ENCODE peak calls at places on chromosomes 7 and 10, in six cellular contexts. One of them, this sample, is unnamed.

GRCh38 chr10:125882596-125882995 is 1.5 kb upstream of the DHX32 start:
- DNase-seq in psoas muscle: no peak
- DNase-seq in AG04450: no peak
- DNase-seq in uterus: no peak
- DNase-seq in SK-N-SH: no peak
- DNase-seq in CD8-positive, alpha-beta T cell: no peak
- DNase-seq in this sample: no peak

GRCh38 chr10:50373821-50374501 is 122.6 kb upstream of the ASAH2 start:
- DNase-seq in uterus: no peak
- DNase-seq in AG04450: no peak
- DNase-seq in SK-N-SH: no peak
- DNase-seq in CD8-positive, alpha-beta T cell: no peak
- DNase-seq in psoas muscle: no peak
- DNase-seq in this sample: no peak

GRCh38 chr7:152180587-152180986 is 155.1 kb downstream of the GALNT11 start:
- DNase-seq in CD8-positive, alpha-beta T cell: no peak
- DNase-seq in uterus: no peak
- DNase-seq in psoas muscle: no peak
- DNase-seq in SK-N-SH: no peak
- DNase-seq in AG04450: no peak
- DNase-seq in this sample: no peak

GRCh38 chr7:11082552-11083213 is 109.0 kb downstream of the PHF14 start:
- DNase-seq in psoas muscle: no peak
- DNase-seq in CD8-positive, alpha-beta T cell: no peak
- DNase-seq in AG04450: no peak
- DNase-seq in uterus: no peak
- DNase-seq in SK-N-SH: no peak
- DNase-seq in this sample: no peak

GRCh38 chr10:117370205-117370604 is 5.0 kb downstream of the PDZD8 start:
- DNase-seq in SK-N-SH: no peak
- DNase-seq in uterus: no peak
- DNase-seq in psoas muscle: no peak
- DNase-seq in AG04450: no peak
- DNase-seq in CD8-positive, alpha-beta T cell: no peak
- DNase-seq in this sample: no peak

GRCh38 chr10:111953949-111954348 is 229.6 kb downstream of the GPAM start:
- DNase-seq in AG04450: no peak
- DNase-seq in SK-N-SH: no peak
- DNase-seq in psoas muscle: no peak
- DNase-seq in CD8-positive, alpha-beta T cell: no peak
- DNase-seq in uterus: no peak
- DNase-seq in this sample: no peak

GRCh38 chr10:62911210-62911963 is 95.2 kb upstream of the EGR2 start:
- DNase-seq in CD8-positive, alpha-beta T cell: no peak
- DNase-seq in AG04450: no peak
- DNase-seq in SK-N-SH: no peak
- DNase-seq in uterus: no peak
- DNase-seq in psoas muscle: no peak
- DNase-seq in this sample: no peak

GRCh38 chr7:137948845-137949330 is 53.0 kb downstream of the CREB3L2 start:
- DNase-seq in CD8-positive, alpha-beta T cell: no peak
- DNase-seq in psoas muscle: no peak
- DNase-seq in SK-N-SH: no peak
- DNase-seq in uterus: no peak
- DNase-seq in AG04450: no peak
- DNase-seq in this sample: no peak

GRCh38 chr10:31602541-31603244 is 283.7 kb downstream of the ZEB1 start:
- DNase-seq in AG04450: no peak
- DNase-seq in SK-N-SH: peak; percentile 70
- DNase-seq in uterus: peak; percentile 90
- DNase-seq in psoas muscle: peak; percentile 95
- DNase-seq in CD8-positive, alpha-beta T cell: no peak
- DNase-seq in this sample: no peak

GRCh38 chr10:110013615-110014293 is 6.0 kb downstream of the ADD3 start:
- DNase-seq in AG04450: no peak
- DNase-seq in uterus: no peak
- DNase-seq in SK-N-SH: no peak
- DNase-seq in psoas muscle: no peak
- DNase-seq in CD8-positive, alpha-beta T cell: peak; percentile 34
- DNase-seq in this sample: peak; percentile 29

GRCh38 chr10:94889123-94889522 is 49.3 kb upstream of the CYP2C9 start:
- DNase-seq in SK-N-SH: no peak
- DNase-seq in uterus: no peak
- DNase-seq in CD8-positive, alpha-beta T cell: no peak
- DNase-seq in AG04450: no peak
- DNase-seq in psoas muscle: no peak
- DNase-seq in this sample: no peak

GRCh38 chr7:155437836-155438235 is 20.1 kb upstream of the EN2 start:
- DNase-seq in uterus: no peak
- DNase-seq in psoas muscle: no peak
- DNase-seq in SK-N-SH: no peak
- DNase-seq in AG04450: no peak
- DNase-seq in CD8-positive, alpha-beta T cell: no peak
- DNase-seq in this sample: no peak

GRCh38 chr7:36606442-36607205 is 117.7 kb downstream of the AOAH start:
- DNase-seq in SK-N-SH: peak; percentile 60
- DNase-seq in uterus: no peak
- DNase-seq in psoas muscle: no peak
- DNase-seq in AG04450: no peak
- DNase-seq in CD8-positive, alpha-beta T cell: no peak
- DNase-seq in this sample: no peak

GRCh38 chr10:6114758-6115410 is 26.1 kb downstream of the RBM17 start:
- DNase-seq in uterus: no peak
- DNase-seq in SK-N-SH: no peak
- DNase-seq in CD8-positive, alpha-beta T cell: no peak
- DNase-seq in AG04450: no peak
- DNase-seq in psoas muscle: peak; percentile 54
- DNase-seq in this sample: no peak

GRCh38 chr7:43076189-43076605 is 36.2 kb upstream of the HECW1 start:
- DNase-seq in CD8-positive, alpha-beta T cell: no peak
- DNase-seq in AG04450: no peak
- DNase-seq in SK-N-SH: no peak
- DNase-seq in uterus: no peak
- DNase-seq in psoas muscle: no peak
- DNase-seq in this sample: peak; percentile 0

GRCh38 chr10:86247588-86247987 is 119.0 kb downstream of the GRID1 start:
- DNase-seq in AG04450: no peak
- DNase-seq in psoas muscle: no peak
- DNase-seq in uterus: no peak
- DNase-seq in CD8-positive, alpha-beta T cell: no peak
- DNase-seq in SK-N-SH: no peak
- DNase-seq in this sample: no peak

GRCh38 chr10:30701471-30702173 is 72.1 kb upstream of the LYZL2 start:
- DNase-seq in AG04450: no peak
- DNase-seq in CD8-positive, alpha-beta T cell: peak; percentile 71
- DNase-seq in psoas muscle: no peak
- DNase-seq in uterus: peak; percentile 24
- DNase-seq in SK-N-SH: peak; percentile 48
- DNase-seq in this sample: peak; percentile 18

GRCh38 chr7:82032899-82033298 is 263.1 kb upstream of the HGF start:
- DNase-seq in SK-N-SH: no peak
- DNase-seq in uterus: no peak
- DNase-seq in psoas muscle: no peak
- DNase-seq in CD8-positive, alpha-beta T cell: no peak
- DNase-seq in AG04450: no peak
- DNase-seq in this sample: no peak

GRCh38 chr10:72009430-72010081 is 45.4 kb downstream of the CHST3 start:
- DNase-seq in CD8-positive, alpha-beta T cell: no peak
- DNase-seq in uterus: peak; percentile 97
- DNase-seq in AG04450: peak; percentile 85
- DNase-seq in SK-N-SH: peak; percentile 84
- DNase-seq in psoas muscle: peak; percentile 96
- DNase-seq in this sample: no peak

GRCh38 chr7:10412426-10413019 is 561.1 kb upstream of the PHF14 start:
- DNase-seq in SK-N-SH: peak; percentile 44
- DNase-seq in CD8-positive, alpha-beta T cell: no peak
- DNase-seq in uterus: no peak
- DNase-seq in AG04450: no peak
- DNase-seq in psoas muscle: no peak
- DNase-seq in this sample: no peak

GRCh38 chr7:36048902-36049240 is 104.2 kb upstream of the EEPD1 start:
- DNase-seq in psoas muscle: no peak
- DNase-seq in SK-N-SH: no peak
- DNase-seq in uterus: no peak
- DNase-seq in AG04450: no peak
- DNase-seq in CD8-positive, alpha-beta T cell: no peak
- DNase-seq in this sample: no peak

GRCh38 chr10:65265451-65265954 is 1660.3 kb upstream of the LRRTM3 start:
- DNase-seq in CD8-positive, alpha-beta T cell: no peak
- DNase-seq in SK-N-SH: no peak
- DNase-seq in psoas muscle: no peak
- DNase-seq in AG04450: no peak
- DNase-seq in uterus: no peak
- DNase-seq in this sample: no peak

GRCh38 chr7:98254516-98254915 is 2.5 kb upstream of the TECPR1 start:
- DNase-seq in psoas muscle: no peak
- DNase-seq in AG04450: no peak
- DNase-seq in CD8-positive, alpha-beta T cell: no peak
- DNase-seq in uterus: no peak
- DNase-seq in SK-N-SH: no peak
- DNase-seq in this sample: no peak

DNA sequence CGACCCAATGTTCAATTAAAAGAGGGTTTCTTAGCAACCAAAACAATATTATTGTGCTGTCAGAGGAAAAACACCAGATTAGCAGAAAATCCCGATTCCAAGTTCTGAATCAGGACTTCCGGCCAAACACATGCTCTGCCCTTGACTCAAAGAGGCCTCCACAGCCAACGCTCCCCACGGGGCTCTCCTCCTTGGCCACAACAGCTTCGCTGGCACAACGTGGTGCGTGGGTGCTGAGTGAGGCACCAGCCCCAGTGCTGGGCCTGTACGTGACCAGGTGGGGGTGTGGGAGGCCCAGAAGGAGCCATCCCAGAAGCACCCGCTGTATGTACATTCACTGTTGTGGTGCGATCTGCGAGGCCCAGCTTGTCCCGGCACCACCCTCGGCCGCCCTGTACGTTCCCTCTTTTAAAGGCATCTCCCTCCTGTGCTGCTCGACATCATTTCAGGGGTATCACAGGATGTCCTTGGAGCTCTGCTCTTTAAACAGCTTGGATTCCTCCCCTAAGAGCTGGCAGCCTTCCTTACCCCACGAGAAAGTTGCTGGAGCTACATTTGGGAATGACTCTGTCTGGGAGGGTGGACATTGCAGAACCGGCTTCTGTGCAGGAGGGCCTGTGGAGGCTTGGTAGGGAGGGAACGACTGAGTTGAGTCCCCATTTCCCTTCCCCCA is 736.2 kb downstream of the PARD3 start:
- DNase-seq in CD8-positive, alpha-beta T cell: no peak
- DNase-seq in AG04450: no peak
- DNase-seq in uterus: peak; percentile 68
- DNase-seq in SK-N-SH: no peak
- DNase-seq in psoas muscle: peak; percentile 64
- DNase-seq in this sample: no peak
- H3K27ac ChIP-seq in CD8-positive, alpha-beta T cell: no peak overlapping the region
- H3K27ac ChIP-seq in AG04450: no peak overlapping the region
- H3K27ac ChIP-seq in uterus: peak overlapping the region; percentile 21
- H3K27ac ChIP-seq in SK-N-SH: no peak overlapping the region
- H3K27ac ChIP-seq in psoas muscle: peak overlapping the region; percentile 36
- H3K27ac ChIP-seq in this sample: no peak overlapping the region

DNA sequence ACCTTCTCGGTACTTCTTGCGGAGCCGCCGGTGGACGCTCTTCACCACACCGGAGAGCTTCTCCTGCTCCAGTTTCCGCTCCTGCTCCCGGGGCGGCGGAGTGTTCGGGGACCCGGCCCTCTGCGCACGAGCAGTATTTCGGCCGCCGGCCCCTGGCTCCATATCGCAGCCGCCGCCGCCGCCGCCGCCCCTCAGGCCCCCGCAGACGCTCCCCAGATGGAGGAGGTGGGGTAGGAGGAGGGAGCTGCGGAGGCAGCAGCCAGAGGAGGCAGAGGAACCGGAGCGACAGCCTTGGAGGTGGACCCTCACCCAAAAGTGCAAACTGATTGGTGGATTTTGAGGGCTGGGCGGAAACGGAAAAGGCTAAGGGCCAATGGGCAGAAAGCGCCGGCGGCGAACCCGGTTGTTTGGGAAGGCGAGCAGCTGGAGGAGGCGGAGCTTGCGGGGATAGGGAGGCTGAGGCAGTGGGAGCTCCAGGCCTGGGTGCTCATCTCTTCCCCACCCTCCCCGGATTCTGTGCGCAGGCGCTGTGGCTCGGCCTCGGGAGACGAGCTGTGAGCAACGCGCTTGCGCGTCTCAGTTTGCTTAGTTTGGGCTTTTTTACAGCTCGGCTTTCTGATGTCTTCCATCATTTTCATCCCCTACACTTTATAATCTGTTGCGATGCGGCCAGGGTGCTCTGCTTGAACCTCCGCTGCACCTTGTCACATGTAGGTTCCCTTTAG is 146.9 kb downstream of the GPR85 start:
- DNase-seq in AG04450: peak; percentile 97
- DNase-seq in psoas muscle: peak; percentile 100
- DNase-seq in SK-N-SH: peak; percentile 98
- DNase-seq in CD8-positive, alpha-beta T cell: peak; percentile 99
- DNase-seq in uterus: peak; percentile 99
- DNase-seq in this sample: peak; percentile 95
- H3K27ac ChIP-seq in AG04450: peak overlapping the region; percentile 77
- H3K27ac ChIP-seq in psoas muscle: peak overlapping the region; percentile 85
- H3K27ac ChIP-seq in SK-N-SH: peak overlapping the region; percentile 81
- H3K27ac ChIP-seq in CD8-positive, alpha-beta T cell: peak overlapping the region; percentile 75
- H3K27ac ChIP-seq in uterus: peak overlapping the region; percentile 92
- H3K27ac ChIP-seq in this sample: peak overlapping the region; percentile 58

GRCh38 chr7:115476666-115477065 is 553.9 kb downstream of the TFEC start:
- DNase-seq in uterus: no peak
- DNase-seq in CD8-positive, alpha-beta T cell: no peak
- DNase-seq in SK-N-SH: no peak
- DNase-seq in AG04450: no peak
- DNase-seq in psoas muscle: no peak
- DNase-seq in this sample: no peak
- H3K27ac ChIP-seq in uterus: no peak overlapping the region
- H3K27ac ChIP-seq in CD8-positive, alpha-beta T cell: no peak overlapping the region
- H3K27ac ChIP-seq in SK-N-SH: no peak overlapping the region
- H3K27ac ChIP-seq in AG04450: no peak overlapping the region
- H3K27ac ChIP-seq in psoas muscle: no peak overlapping the region
- H3K27ac ChIP-seq in this sample: no peak overlapping the region

DNA sequence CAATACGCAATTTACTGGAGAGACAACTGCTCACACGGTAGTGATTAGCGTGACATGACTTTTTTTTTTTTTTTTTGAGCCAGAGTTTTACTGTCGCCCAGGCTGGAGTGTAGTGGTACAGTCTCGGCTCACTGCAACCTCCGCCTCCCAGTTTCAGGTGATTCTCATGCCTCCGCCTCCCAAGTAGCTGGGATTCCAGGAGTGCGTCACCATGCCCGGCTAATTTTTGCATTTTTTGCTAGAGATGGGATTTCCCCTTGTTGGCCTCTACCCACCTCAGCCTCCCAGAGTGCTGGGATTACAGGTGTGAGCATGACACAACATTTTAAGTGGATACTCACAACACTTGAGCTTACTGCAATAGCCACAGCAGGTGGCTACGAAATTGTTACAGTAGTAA is 11.9 kb downstream of the ARL4A start:
- DNase-seq in uterus: no peak
- DNase-seq in AG04450: no peak
- DNase-seq in SK-N-SH: no peak
- DNase-seq in psoas muscle: no peak
- DNase-seq in CD8-positive, alpha-beta T cell: no peak
- DNase-seq in this sample: no peak
- H3K27ac ChIP-seq in uterus: no peak overlapping the region
- H3K27ac ChIP-seq in AG04450: no peak overlapping the region
- H3K27ac ChIP-seq in SK-N-SH: no peak overlapping the region
- H3K27ac ChIP-seq in psoas muscle: no peak overlapping the region
- H3K27ac ChIP-seq in CD8-positive, alpha-beta T cell: no peak overlapping the region
- H3K27ac ChIP-seq in this sample: no peak overlapping the region

GRCh38 chr10:29470355-29470705 is 164.4 kb downstream of the SVIL start:
- DNase-seq in AG04450: no peak
- DNase-seq in CD8-positive, alpha-beta T cell: no peak
- DNase-seq in psoas muscle: peak; percentile 68
- DNase-seq in uterus: peak; percentile 36
- DNase-seq in SK-N-SH: peak; percentile 52
- DNase-seq in this sample: no peak
- H3K27ac ChIP-seq in AG04450: no peak overlapping the region
- H3K27ac ChIP-seq in CD8-positive, alpha-beta T cell: no peak overlapping the region
- H3K27ac ChIP-seq in psoas muscle: peak overlapping the region; percentile 82
- H3K27ac ChIP-seq in uterus: peak overlapping the region; percentile 72
- H3K27ac ChIP-seq in SK-N-SH: no peak overlapping the region
- H3K27ac ChIP-seq in this sample: no peak overlapping the region

This sample was measured in epithelial cell of prostate.